ENCODE peak calls at places on chromosome 1, in nine cellular contexts. H is transverse colon; L is CD8-positive, alpha-beta T cell; F is astrocyte of the spinal cord; J is dorsolateral prefrontal cortex; G is uterus; S is heart right ventricle; K is NB4; P is heart left ventricle. U is an unnamed sample.

GRCh38 chr1:3315991-3316943 is 138.2 kb upstream of the ARHGEF16 start:
- DNase-seq in H (no peak), L (no peak), F (no peak), J (no peak), G (no peak), S (no peak), K (no peak), P (no peak), U (no peak)

GRCh38 chr1:156146006-156146748 is 7.2 kb upstream of the SEMA4A start:
- DNase-seq in H (peak), L (no peak), F (peak), J (peak), G (no peak), S (peak), K (peak), P (peak), U (no peak)

GRCh38 chr1:185578293-185578692 is 155.9 kb upstream of the HMCN1 start:
- DNase-seq in H (no peak), L (no peak), F (no peak), J (no peak), G (no peak), S (no peak), K (no peak), P (no peak), U (no peak)

GRCh38 chr1:42940851-42941639 is 17.6 kb downstream of the SLC2A1 start:
- DNase-seq in H (no peak), L (no peak), F (peak), J (no peak), G (no peak), S (no peak), K (no peak), P (no peak), U (no peak)

GRCh38 chr1:192053661-192054060 is 104.6 kb upstream of the RGS18 start:
- DNase-seq in H (no peak), L (no peak), F (peak), J (no peak), G (no peak), S (no peak), K (no peak), P (no peak), U (no peak)

GRCh38 chr1:183926978-183927377 is 110.5 kb downstream of the COLGALT2 start:
- DNase-seq in H (no peak), L (no peak), F (peak), J (no peak), G (no peak), S (no peak), K (no peak), P (no peak), U (no peak)

GRCh38 chr1:32742956-32743355 is 40.4 kb upstream of the SYNC start:
- DNase-seq in H (peak), L (no peak), F (no peak), J (no peak), G (no peak), S (no peak), K (no peak), P (no peak), U (no peak)

GRCh38 chr1:164673584-164674214 is 114.7 kb downstream of the PBX1 start:
- DNase-seq in H (no peak), L (no peak), F (no peak), J (no peak), G (no peak), S (no peak), K (peak), P (no peak), U (no peak)

GRCh38 chr1:2446394-2446793 is 29.7 kb upstream of the PLCH2 start:
- DNase-seq in H (no peak), L (no peak), F (no peak), J (peak), G (no peak), S (no peak), K (peak), P (no peak), U (no peak)

GRCh38 chr1:2234762-2235113 is 6.6 kb downstream of the SKI start:
- DNase-seq in H (no peak), L (peak), F (no peak), J (no peak), G (no peak), S (no peak), K (no peak), P (peak), U (no peak)

GRCh38 chr1:248856176-248856575 is 2.7 kb downstream of the ZNF692 start:
- DNase-seq in H (no peak), L (no peak), F (no peak), J (no peak), G (no peak), S (no peak), K (no peak), P (no peak), U (no peak)

GRCh38 chr1:106986603-106987002 is 69.9 kb upstream of the PRMT6 start:
- DNase-seq in H (no peak), L (no peak), F (no peak), J (no peak), G (no peak), S (no peak), K (no peak), P (no peak), U (no peak)

GRCh38 chr1:241276391-241276790 is 80.6 kb downstream of the RGS7 start:
- DNase-seq in H (no peak), L (no peak), F (no peak), J (no peak), G (no peak), S (no peak), K (no peak), P (no peak), U (no peak)

GRCh38 chr1:67347688-67348472 is 40.2 kb downstream of the IL12RB2 start:
- DNase-seq in H (peak), L (no peak), F (peak), J (no peak), G (peak), S (peak), K (peak), P (peak), U (no peak)

GRCh38 chr1:33270379-33270778 is 14.1 kb downstream of the ZNF362 start:
- DNase-seq in H (no peak), L (no peak), F (no peak), J (no peak), G (no peak), S (no peak), K (no peak), P (no peak), U (no peak)

GRCh38 chr1:67257173-67257535 is 50.5 kb upstream of the IL12RB2 start:
- DNase-seq in H (no peak), L (no peak), F (no peak), J (no peak), G (no peak), S (no peak), K (no peak), P (no peak), U (no peak)

GRCh38 chr1:242452573-242452972 is 71.9 kb downstream of the PLD5 start:
- DNase-seq in H (no peak), L (no peak), F (no peak), J (no peak), G (no peak), S (no peak), K (no peak), P (no peak), U (no peak)

GRCh38 chr1:22289251-22289995 is 146.5 kb upstream of the WNT4 start:
- DNase-seq in H (no peak), L (peak), F (peak), J (no peak), G (no peak), S (no peak), K (no peak), P (no peak), U (no peak)

GRCh38 chr1:230222678-230223077 is 155.6 kb downstream of the GALNT2 start:
- DNase-seq in H (no peak), L (no peak), F (no peak), J (no peak), G (no peak), S (no peak), K (no peak), P (no peak), U (no peak)

GRCh38 chr1:40944841-40945430 is 34.6 kb upstream of the CTPS1 start:
- DNase-seq in H (no peak), L (no peak), F (peak), J (no peak), G (peak), S (no peak), K (no peak), P (no peak), U (no peak)

GRCh38 chr1:57258616-57259330 is 165.1 kb downstream of the DAB1 start:
- DNase-seq in H (no peak), L (no peak), F (no peak), J (no peak), G (no peak), S (no peak), K (no peak), P (no peak), U (no peak)

GRCh38 chr1:51295926-51296325 is 34.4 kb downstream of the TTC39A start:
- DNase-seq in H (no peak), L (no peak), F (no peak), J (no peak), G (no peak), S (no peak), K (no peak), P (no peak), U (no peak)

GRCh38 chr1:155458111-155458510 is 104.5 kb downstream of the ASH1L start:
- DNase-seq in H (no peak), L (no peak), F (no peak), J (no peak), G (no peak), S (no peak), K (no peak), P (no peak), U (no peak)

GRCh38 chr1:55304306-55304705 is 89.1 kb upstream of the USP24 start:
- DNase-seq in H (no peak), L (no peak), F (no peak), J (no peak), G (peak), S (peak), K (no peak), P (no peak), U (no peak)

GRCh38 chr1:172051898-172052297 is 210.6 kb downstream of the DNM3 start:
- DNase-seq in H (no peak), L (no peak), F (no peak), J (no peak), G (no peak), S (no peak), K (no peak), P (no peak), U (no peak)

GRCh38 chr1:229342305-229342901 is 444 bp downstream of the CCSAP start:
- DNase-seq in H (peak), L (peak), F (peak), J (peak), G (peak), S (peak), K (peak), P (peak), U (peak)

GRCh38 chr1:224881762-224882211 is 47.7 kb upstream of the DNAH14 start:
- DNase-seq in H (no peak), L (no peak), F (no peak), J (no peak), G (no peak), S (no peak), K (no peak), P (no peak), U (no peak)

GRCh38 chr1:166538646-166539045 is 300.6 kb upstream of the POGK start:
- DNase-seq in H (no peak), L (no peak), F (no peak), J (no peak), G (no peak), S (no peak), K (no peak), P (no peak), U (no peak)

GRCh38 chr1:229412056-229412455 is 21.8 kb downstream of the ACTA1 start:
- DNase-seq in H (no peak), L (no peak), F (no peak), J (no peak), G (no peak), S (no peak), K (peak), P (no peak), U (no peak)

GRCh38 chr1:203682401-203683383 is 56.1 kb downstream of the ATP2B4 start:
- DNase-seq in H (peak), L (peak), F (no peak), J (no peak), G (no peak), S (no peak), K (peak), P (no peak), U (peak)
- H3K4me3 ChIP-seq in H (no peak), L (no peak), F (no peak), J (no peak), G (no peak), S (no peak), K (no peak), P (no peak), U (no peak)

GRCh38 chr1:62068302-62068936 is 126.2 kb upstream of the L1TD1 start:
- DNase-seq in H (no peak), L (no peak), F (no peak), J (no peak), G (no peak), S (peak), K (no peak), P (peak), U (no peak)
- H3K4me3 ChIP-seq in H (no peak), L (no peak), F (no peak), J (no peak), G (no peak), S (no peak), K (no peak), P (no peak), U (no peak)

DNA sequence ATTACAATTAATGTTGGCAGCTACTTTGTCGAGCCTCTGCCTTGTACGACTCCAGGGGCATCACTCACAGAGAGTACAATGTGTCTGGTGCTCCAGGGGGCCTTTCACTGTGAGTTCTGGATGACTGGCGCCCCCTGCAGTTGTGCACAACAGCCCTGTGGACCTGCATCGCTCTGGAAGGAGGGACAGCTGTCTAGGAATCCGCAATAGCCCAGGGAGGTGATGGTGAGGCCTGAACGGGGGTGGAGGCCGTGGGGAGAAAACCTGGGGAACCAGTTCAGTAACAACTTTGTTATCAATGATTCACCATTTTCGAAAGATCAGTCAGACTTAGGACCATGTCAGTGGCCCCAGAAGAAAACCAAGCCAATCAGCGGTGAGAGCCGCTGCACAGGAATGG is 189.1 kb downstream of the KAZN start:
- DNase-seq in H (no peak), L (no peak), F (no peak), J (no peak), G (no peak), S (no peak), K (peak), P (no peak), U (no peak)
- H3K4me3 ChIP-seq in H (no peak), L (no peak), F (no peak), J (no peak), G (no peak), S (no peak), K (no peak), P (no peak), U (no peak)

GRCh38 chr1:205456383-205456867 is 580 bp upstream of the BLACAT1 start:
- DNase-seq in H (no peak), L (no peak), F (no peak), J (no peak), G (no peak), S (no peak), K (no peak), P (no peak), U (no peak)
- H3K4me3 ChIP-seq in H (no peak), L (peak), F (no peak), J (peak), G (no peak), S (peak), K (no peak), P (no peak), U (no peak)

GRCh38 chr1:26996024-26996423 is 2.5 kb downstream of the TRNP1 start:
- DNase-seq in H (no peak), L (no peak), F (no peak), J (no peak), G (no peak), S (no peak), K (no peak), P (no peak), U (no peak)
- H3K4me3 ChIP-seq in H (no peak), L (no peak), F (peak), J (no peak), G (no peak), S (no peak), K (no peak), P (no peak), U (no peak)

GRCh38 chr1:47726496-47726855 is 270.7 kb downstream of the TRABD2B start:
- DNase-seq in H (no peak), L (no peak), F (no peak), J (no peak), G (no peak), S (no peak), K (no peak), P (no peak), U (no peak)
- H3K4me3 ChIP-seq in H (no peak), L (no peak), F (no peak), J (no peak), G (no peak), S (no peak), K (no peak), P (no peak), U (no peak)

GRCh38 chr1:108828074-108828961 is 28.6 kb downstream of the AKNAD1 start:
- DNase-seq in H (peak), L (peak), F (peak), J (peak), G (peak), S (peak), K (peak), P (peak), U (peak)
- H3K4me3 ChIP-seq in H (no peak), L (no peak), F (no peak), J (no peak), G (no peak), S (no peak), K (no peak), P (no peak), U (no peak)

GRCh38 chr1:23555949-23556640 is 3.2 kb downstream of the ID3 start:
- DNase-seq in H (peak), L (no peak), F (peak), J (no peak), G (no peak), S (no peak), K (no peak), P (peak), U (no peak)
- H3K4me3 ChIP-seq in H (no peak), L (peak), F (peak), J (no peak), G (no peak), S (peak), K (no peak), P (peak), U (no peak)

DNA sequence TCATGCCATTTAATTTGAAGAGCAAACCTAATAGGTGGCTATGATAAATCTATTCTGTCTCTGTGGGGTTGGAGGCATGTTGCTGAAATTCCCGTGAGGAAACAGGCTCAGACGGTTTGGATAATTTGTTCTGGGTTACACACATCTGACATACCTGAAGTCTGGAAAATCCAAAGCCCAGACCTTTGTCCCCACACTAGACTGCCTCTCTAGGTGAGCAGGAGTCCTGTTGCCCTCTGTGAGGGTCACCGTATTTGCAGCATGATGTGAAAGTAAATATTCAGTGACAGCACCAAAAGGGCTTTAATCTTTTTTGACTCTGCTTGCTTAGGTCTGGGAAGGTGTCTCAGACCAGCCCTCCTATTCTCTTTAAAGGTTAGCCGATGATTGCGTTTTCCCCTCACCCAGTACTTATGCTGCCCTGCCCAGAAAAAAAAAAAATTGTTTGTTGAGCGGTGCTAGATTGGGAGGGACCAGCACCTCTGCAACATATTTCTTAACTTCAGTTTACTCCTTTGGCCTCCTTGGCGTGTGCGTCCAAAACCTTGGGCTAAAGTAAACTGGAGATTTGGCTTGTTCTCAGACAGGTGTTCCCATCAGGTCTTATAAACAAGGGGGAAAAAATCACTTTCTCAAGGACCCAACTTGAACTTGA is 67.0 kb downstream of the CACHD1 start:
- DNase-seq in H (no peak), L (no peak), F (no peak), J (no peak), G (no peak), S (no peak), K (no peak), P (no peak), U (no peak)
- H3K4me3 ChIP-seq in H (no peak), L (no peak), F (no peak), J (no peak), G (no peak), S (no peak), K (no peak), P (no peak), U (no peak)

DNA sequence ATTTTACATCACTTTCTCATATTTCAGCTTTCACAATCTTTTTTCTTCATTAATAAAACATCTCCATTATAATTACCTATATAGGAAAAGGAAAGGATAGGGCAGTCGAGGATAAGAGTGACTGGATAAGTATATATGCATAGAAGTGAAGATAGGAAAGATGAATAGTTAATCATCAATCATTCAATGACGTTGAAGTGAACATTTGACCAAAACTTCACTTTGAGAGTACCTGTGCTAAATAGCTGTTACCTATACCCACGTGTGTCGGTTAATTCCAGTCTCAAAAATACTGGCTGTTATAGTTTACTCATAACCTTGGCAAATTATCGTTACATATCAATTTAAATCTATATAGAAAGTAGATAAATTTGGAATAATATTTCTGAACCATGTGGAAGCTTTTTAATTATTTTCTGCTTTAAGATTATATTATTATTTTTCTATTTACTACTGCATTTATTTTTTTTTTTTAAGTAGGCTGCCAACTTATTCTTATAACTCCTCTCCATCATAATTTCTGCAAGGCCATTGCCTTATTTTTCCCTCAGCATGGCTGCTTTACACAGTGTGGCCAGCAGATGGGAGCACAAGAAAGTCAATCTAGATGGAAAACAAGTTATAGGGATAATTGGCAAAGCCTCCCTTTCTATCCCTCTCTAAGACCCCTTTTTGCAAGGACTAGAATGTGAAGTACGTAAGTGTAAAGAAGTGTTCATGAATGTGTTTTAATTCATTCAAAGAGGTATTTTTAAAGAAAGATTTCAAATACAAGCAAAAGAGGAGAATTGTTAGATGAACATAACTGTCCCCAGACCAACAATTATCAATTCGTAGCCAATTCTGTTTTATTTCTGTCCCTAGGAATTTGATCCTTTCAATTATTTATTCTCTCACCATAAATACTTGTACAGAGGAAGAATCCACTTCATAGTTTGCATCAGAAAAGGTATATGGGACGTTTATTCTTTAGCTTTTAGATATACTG is 290.4 kb downstream of the KCNT2 start:
- DNase-seq in H (no peak), L (no peak), F (peak), J (no peak), G (no peak), S (peak), K (peak), P (no peak), U (no peak)
- H3K4me3 ChIP-seq in H (no peak), L (no peak), F (no peak), J (no peak), G (no peak), S (no peak), K (no peak), P (no peak), U (no peak)

U was measured in GM12864.